ENCODE peak calls at places on chromosomes 12 and 14, in five cellular contexts. One of them, this sample, is unnamed.
A peak's percentile ranks its signal among the peaks of the same experiment; 100 is the strongest.

GRCh38 chr12:44550377-44550776 is 325.7 kb downstream of the NELL2 start:
- DNase-seq in fibroblast of the aortic adventitia: no peak
- DNase-seq in stimulated activated CD4-positive, alpha-beta T cell treated with anti-CD3 and anti-CD28 coated beads, Interleukin-4, amount 100 ng/mL, for 24 hours: no peak
- DNase-seq in D721Med: no peak
- DNase-seq in fibroblast of mammary gland: no peak
- DNase-seq in this sample: no peak

GRCh38 chr12:101356794-101357193 is 50.8 kb downstream of the ARL1 start:
- DNase-seq in stimulated activated CD4-positive, alpha-beta T cell treated with anti-CD3 and anti-CD28 coated beads, Interleukin-4, amount 100 ng/mL, for 24 hours: no peak
- DNase-seq in fibroblast of mammary gland: no peak
- DNase-seq in fibroblast of the aortic adventitia: no peak
- DNase-seq in D721Med: no peak
- DNase-seq in this sample: no peak

GRCh38 chr12:79858518-79858917 is 76.4 kb downstream of the PPP1R12A start:
- DNase-seq in stimulated activated CD4-positive, alpha-beta T cell treated with anti-CD3 and anti-CD28 coated beads, Interleukin-4, amount 100 ng/mL, for 24 hours: no peak
- DNase-seq in D721Med: no peak
- DNase-seq in fibroblast of the aortic adventitia: peak; percentile 37
- DNase-seq in fibroblast of mammary gland: no peak
- DNase-seq in this sample: no peak

GRCh38 chr12:78155546-78155945 is 324.9 kb downstream of the NAV3 start:
- DNase-seq in fibroblast of mammary gland: peak; percentile 9
- DNase-seq in stimulated activated CD4-positive, alpha-beta T cell treated with anti-CD3 and anti-CD28 coated beads, Interleukin-4, amount 100 ng/mL, for 24 hours: no peak
- DNase-seq in fibroblast of the aortic adventitia: no peak
- DNase-seq in D721Med: no peak
- DNase-seq in this sample: no peak

GRCh38 chr14:69685716-69686115 is 74.3 kb downstream of the SUSD6 start:
- DNase-seq in D721Med: no peak
- DNase-seq in stimulated activated CD4-positive, alpha-beta T cell treated with anti-CD3 and anti-CD28 coated beads, Interleukin-4, amount 100 ng/mL, for 24 hours: peak; percentile 57
- DNase-seq in fibroblast of the aortic adventitia: peak; percentile 71
- DNase-seq in fibroblast of mammary gland: peak; percentile 72
- DNase-seq in this sample: peak; percentile 91

GRCh38 chr12:5716221-5716620 is 228.8 kb downstream of the ANO2 start:
- DNase-seq in fibroblast of mammary gland: no peak
- DNase-seq in fibroblast of the aortic adventitia: no peak
- DNase-seq in stimulated activated CD4-positive, alpha-beta T cell treated with anti-CD3 and anti-CD28 coated beads, Interleukin-4, amount 100 ng/mL, for 24 hours: no peak
- DNase-seq in D721Med: no peak
- DNase-seq in this sample: no peak

GRCh38 chr12:63809566-63809965 is 29.9 kb downstream of the RXYLT1 start:
- DNase-seq in fibroblast of the aortic adventitia: no peak
- DNase-seq in stimulated activated CD4-positive, alpha-beta T cell treated with anti-CD3 and anti-CD28 coated beads, Interleukin-4, amount 100 ng/mL, for 24 hours: no peak
- DNase-seq in fibroblast of mammary gland: peak; percentile 15
- DNase-seq in D721Med: no peak
- DNase-seq in this sample: no peak

GRCh38 chr14:35339761-35340406 is 47.7 kb downstream of the PSMA6 start:
- DNase-seq in stimulated activated CD4-positive, alpha-beta T cell treated with anti-CD3 and anti-CD28 coated beads, Interleukin-4, amount 100 ng/mL, for 24 hours: no peak
- DNase-seq in D721Med: no peak
- DNase-seq in fibroblast of mammary gland: no peak
- DNase-seq in fibroblast of the aortic adventitia: no peak
- DNase-seq in this sample: peak; percentile 67

GRCh38 chr12:60335765-60336164 is 739.9 kb downstream of the SLC16A7 start:
- DNase-seq in D721Med: no peak
- DNase-seq in stimulated activated CD4-positive, alpha-beta T cell treated with anti-CD3 and anti-CD28 coated beads, Interleukin-4, amount 100 ng/mL, for 24 hours: no peak
- DNase-seq in fibroblast of mammary gland: peak; percentile 22
- DNase-seq in fibroblast of the aortic adventitia: peak; percentile 62
- DNase-seq in this sample: no peak

GRCh38 chr14:88204221-88204620 is 118.8 kb downstream of the KCNK10 start:
- DNase-seq in fibroblast of mammary gland: no peak
- DNase-seq in stimulated activated CD4-positive, alpha-beta T cell treated with anti-CD3 and anti-CD28 coated beads, Interleukin-4, amount 100 ng/mL, for 24 hours: no peak
- DNase-seq in D721Med: no peak
- DNase-seq in fibroblast of the aortic adventitia: no peak
- DNase-seq in this sample: no peak

GRCh38 chr12:125081427-125081826 is 16.2 kb downstream of the AACS start:
- DNase-seq in stimulated activated CD4-positive, alpha-beta T cell treated with anti-CD3 and anti-CD28 coated beads, Interleukin-4, amount 100 ng/mL, for 24 hours: no peak
- DNase-seq in fibroblast of the aortic adventitia: no peak
- DNase-seq in fibroblast of mammary gland: no peak
- DNase-seq in D721Med: no peak
- DNase-seq in this sample: no peak

This sample was measured in sigmoid colon.